ENCODE peak calls at places on chromosomes 5 and 9, in five cellular contexts. One of them, this sample, is unnamed.

GRCh38 chr5:140253985-140254384 is 48.9 kb downstream of the PFDN1 start:
- ATAC-seq in left cardiac atrium: no peak
- ATAC-seq in WTC11: no peak
- ATAC-seq in central memory CD8-positive, alpha-beta T cell: no peak
- ATAC-seq in activated CD8-positive, alpha-beta T cell treated with anti-CD3 and anti-CD28 coated beads for 36 hours: no peak
- ATAC-seq in this sample: no peak

GRCh38 chr5:158413125-158413680 is 554.3 kb upstream of the CLINT1 start:
- ATAC-seq in activated CD8-positive, alpha-beta T cell treated with anti-CD3 and anti-CD28 coated beads for 36 hours: no peak
- ATAC-seq in central memory CD8-positive, alpha-beta T cell: no peak
- ATAC-seq in WTC11: no peak
- ATAC-seq in left cardiac atrium: no peak
- ATAC-seq in this sample: no peak

GRCh38 chr9:118170032-118170955 is 466.1 kb downstream of the TLR4 start:
- ATAC-seq in central memory CD8-positive, alpha-beta T cell: no peak
- ATAC-seq in activated CD8-positive, alpha-beta T cell treated with anti-CD3 and anti-CD28 coated beads for 36 hours: no peak
- ATAC-seq in left cardiac atrium: peak; percentile 70
- ATAC-seq in WTC11: peak; percentile 99
- ATAC-seq in this sample: no peak

GRCh38 chr9:124808246-124808956 is 31.5 kb downstream of the OLFML2A start:
- ATAC-seq in left cardiac atrium: no peak
- ATAC-seq in WTC11: no peak
- ATAC-seq in activated CD8-positive, alpha-beta T cell treated with anti-CD3 and anti-CD28 coated beads for 36 hours: no peak
- ATAC-seq in central memory CD8-positive, alpha-beta T cell: no peak
- ATAC-seq in this sample: no peak

GRCh38 chr5:75351058-75351926 is 14.3 kb downstream of the HMGCR start:
- ATAC-seq in activated CD8-positive, alpha-beta T cell treated with anti-CD3 and anti-CD28 coated beads for 36 hours: peak; percentile 82
- ATAC-seq in left cardiac atrium: no peak
- ATAC-seq in WTC11: no peak
- ATAC-seq in central memory CD8-positive, alpha-beta T cell: no peak
- ATAC-seq in this sample: peak; percentile 79

GRCh38 chr5:68432682-68433081 is 217.1 kb downstream of the PIK3R1 start:
- ATAC-seq in activated CD8-positive, alpha-beta T cell treated with anti-CD3 and anti-CD28 coated beads for 36 hours: no peak
- ATAC-seq in central memory CD8-positive, alpha-beta T cell: no peak
- ATAC-seq in WTC11: no peak
- ATAC-seq in left cardiac atrium: no peak
- ATAC-seq in this sample: no peak

GRCh38 chr5:69275563-69275962 is 40.9 kb downstream of the CDK7 start:
- ATAC-seq in activated CD8-positive, alpha-beta T cell treated with anti-CD3 and anti-CD28 coated beads for 36 hours: no peak
- ATAC-seq in left cardiac atrium: no peak
- ATAC-seq in WTC11: no peak
- ATAC-seq in central memory CD8-positive, alpha-beta T cell: no peak
- ATAC-seq in this sample: no peak

GRCh38 chr9:128595471-128595870 is 43.1 kb downstream of the SPTAN1 start:
- ATAC-seq in activated CD8-positive, alpha-beta T cell treated with anti-CD3 and anti-CD28 coated beads for 36 hours: no peak
- ATAC-seq in central memory CD8-positive, alpha-beta T cell: no peak
- ATAC-seq in left cardiac atrium: no peak
- ATAC-seq in WTC11: no peak
- ATAC-seq in this sample: no peak

GRCh38 chr5:54904425-54904824 is 81.0 kb downstream of the ESM1 start:
- ATAC-seq in left cardiac atrium: no peak
- ATAC-seq in activated CD8-positive, alpha-beta T cell treated with anti-CD3 and anti-CD28 coated beads for 36 hours: no peak
- ATAC-seq in central memory CD8-positive, alpha-beta T cell: no peak
- ATAC-seq in WTC11: peak; percentile 90
- ATAC-seq in this sample: no peak

GRCh38 chr5:128736567-128736966 is 198.5 kb upstream of the FBN2 start:
- ATAC-seq in left cardiac atrium: no peak
- ATAC-seq in activated CD8-positive, alpha-beta T cell treated with anti-CD3 and anti-CD28 coated beads for 36 hours: no peak
- ATAC-seq in central memory CD8-positive, alpha-beta T cell: no peak
- ATAC-seq in WTC11: peak; percentile 86
- ATAC-seq in this sample: no peak